ENCODE peak calls at places on chromosomes 16 and 17, in five cellular contexts. O, Y, J, C and L are unnamed samples.

GRCh38 chr17:31508310-31509094 is 117.0 kb downstream of the RAB11FIP4 start:
- DNase-seq in C (peak; percentile 41), J (no peak), Y (no peak), O (peak; percentile 71), L (peak; percentile 90)

GRCh38 chr16:58026139-58026704 is 668 bp downstream of the MMP15 start:
- DNase-seq in C (peak; percentile 64), Y (no peak), O (no peak), J (peak; percentile 66), L (no peak)

GRCh38 chr17:2259769-2260536 is 43.6 kb downstream of the SMG6 start:
- DNase-seq in Y (no peak), C (no peak), O (peak; percentile 31), J (no peak), L (peak; percentile 82)

GRCh38 chr16:76541062-76541461 is 263.9 kb downstream of the CNTNAP4 start:
- DNase-seq in Y (no peak), O (no peak), C (no peak), J (no peak), L (no peak)

GRCh38 chr16:24544640-24545039 is 5.3 kb downstream of the RBBP6 start:
- DNase-seq in C (no peak), Y (no peak), O (no peak), J (no peak), L (no peak)

GRCh38 chr16:86026136-86026905 is 127.4 kb downstream of the IRF8 start:
- DNase-seq in J (no peak), O (no peak), C (no peak), Y (no peak), L (no peak)

GRCh38 chr17:56810846-56811775 is 22.6 kb downstream of the C17orf67 start:
- DNase-seq in Y (no peak), J (no peak), C (no peak), O (no peak), L (no peak)

GRCh38 chr16:27326738-27327585 is 13.2 kb downstream of the IL4R start:
- DNase-seq in C (peak; percentile 81), O (peak; percentile 15), Y (peak; percentile 55), J (peak; percentile 95), L (no peak)

GRCh38 chr17:49486012-49486641 is 9.0 kb upstream of the NGFR start:
- DNase-seq in C (no peak), Y (no peak), O (no peak), J (no peak), L (no peak)

GRCh38 chr17:34382586-34383224 is 19.7 kb upstream of the CCL1 start:
- DNase-seq in O (no peak), C (no peak), J (no peak), Y (no peak), L (no peak)